ENCODE peak calls at places on chromosomes 11 and 22, in six cellular contexts. J is stimulated activated CD4-positive, alpha-beta T cell treated with anti-CD3 and anti-CD28 coated beads, Interleukin-12 subunit alpha, Interleukin-12 subunit beta, amount 100 ng/mL, for 24 hours; T is HFFc6; G is RPMI7951; I is nucleus accumbens; A is fibroblast of mammary gland. Q is an unnamed sample.

GRCh38 chr11:130897262-130898182 is 18.8 kb downstream of the SNX19 start:
- DNase-seq in J (no peak), T (no peak), G (peak; percentile 37), I (no peak), A (peak; percentile 97), Q (no peak)

GRCh38 chr22:20514658-20515406 is 7.4 kb downstream of the MED15 start:
- DNase-seq in J (no peak), T (peak; percentile 91), G (peak; percentile 88), I (no peak), A (peak; percentile 95), Q (no peak)

GRCh38 chr11:16812274-16812673 is 73.8 kb downstream of the C11orf58 start:
- DNase-seq in J (no peak), T (no peak), G (no peak), I (no peak), A (no peak), Q (no peak)

GRCh38 chr11:120195601-120196289 is 15.1 kb upstream of the OAF start:
- DNase-seq in J (no peak), T (no peak), G (no peak), I (no peak), A (no peak), Q (no peak)

GRCh38 chr22:44108076-44108475 is 72.6 kb upstream of the PARVG start:
- DNase-seq in J (no peak), T (no peak), G (no peak), I (no peak), A (no peak), Q (no peak)

GRCh38 chr22:38694945-38695344 is 5.8 kb downstream of the JOSD1 start:
- DNase-seq in J (no peak), T (no peak), G (no peak), I (no peak), A (no peak), Q (no peak)

GRCh38 chr22:42873361-42873760 is 16.3 kb upstream of the ARFGAP3 start:
- DNase-seq in J (no peak), T (no peak), G (peak; percentile 52), I (no peak), A (no peak), Q (no peak)

GRCh38 chr11:104609297-104609696 is 289.0 kb downstream of the CASP12 start:
- DNase-seq in J (peak; percentile 4), T (peak; percentile 3), G (no peak), I (peak; percentile 16), A (peak; percentile 76), Q (peak; percentile 1)

GRCh38 chr11:86676533-86677154 is 4.2 kb upstream of the ME3 start:
- DNase-seq in J (no peak), T (no peak), G (no peak), I (no peak), A (no peak), Q (no peak)

GRCh38 chr22:29973269-29973668 is 90.3 kb downstream of the MTMR3 start:
- DNase-seq in J (no peak), T (no peak), G (no peak), I (no peak), A (no peak), Q (no peak)

GRCh38 chr22:43555561-43556515 is 144.0 kb downstream of the MPPED1 start:
- DNase-seq in J (no peak), T (no peak), G (no peak), I (no peak), A (no peak), Q (no peak)

GRCh38 chr11:128502736-128503135 is 84.6 kb downstream of the ETS1 start:
- DNase-seq in J (no peak), T (peak; percentile 94), G (peak; percentile 99), I (no peak), A (peak; percentile 81), Q (no peak)

GRCh38 chr11:69942333-69942820 is 123.2 kb upstream of the FGF3 start:
- DNase-seq in J (no peak), T (no peak), G (no peak), I (no peak), A (no peak), Q (no peak)

GRCh38 chr22:42299586-42300285 is 29.3 kb upstream of the TCF20 start:
- DNase-seq in J (peak; percentile 31), T (no peak), G (no peak), I (no peak), A (no peak), Q (peak; percentile 40)

GRCh38 chr22:35630387-35630793 is 13.3 kb upstream of the MB start:
- DNase-seq in J (no peak), T (peak; percentile 61), G (peak; percentile 69), I (no peak), A (peak; percentile 62), Q (no peak)

GRCh38 chr22:46578251-46578823 is 40.9 kb upstream of the CELSR1 start:
- DNase-seq in J (no peak), T (no peak), G (no peak), I (no peak), A (no peak), Q (no peak)

GRCh38 chr11:117328414-117329010 is 858 bp downstream of the CEP164 start:
- DNase-seq in J (no peak), T (peak; percentile 30), G (peak; percentile 46), I (no peak), A (peak; percentile 58), Q (no peak)

GRCh38 chr11:14190992-14191773 is 167.8 kb downstream of the RRAS2 start:
- DNase-seq in J (no peak), T (no peak), G (no peak), I (no peak), A (no peak), Q (no peak)

Q was measured in neural crest cell.